ENCODE peak calls at places on chromosomes 4 and X, in eight cellular contexts. M, N, T, P, I, G, L and X are unnamed samples.

GRCh38 chr4:28842271-28842670 is 1877.9 kb upstream of the PCDH7 start:
- DNase-seq in M (no peak), I (no peak), T (no peak), L (no peak), G (no peak), N (no peak), P (no peak), X (no peak)

GRCh38 chr4:188025476-188025875 is 29.9 kb downstream of the ZFP42 start:
- DNase-seq in P (no peak), N (no peak), T (no peak), G (no peak), I (no peak), M (peak; percentile 61), L (no peak), X (no peak)

GRCh38 chr4:52100062-52100461 is 49.0 kb downstream of the SPATA18 start:
- DNase-seq in T (no peak), L (no peak), N (no peak), P (peak; percentile 88), G (no peak), I (no peak), M (no peak), X (no peak)

GRCh38 chr4:111512081-111512774 is 633.0 kb upstream of the FAM241A start:
- DNase-seq in T (no peak), G (no peak), N (no peak), I (no peak), L (no peak), M (no peak), P (peak; percentile 95), X (no peak)

GRCh38 chr4:159012381-159012780 is 90.5 kb upstream of the RAPGEF2 start:
- DNase-seq in P (peak; percentile 48), I (no peak), N (no peak), G (no peak), L (no peak), M (no peak), T (no peak), X (no peak)

GRCh38 chrX:125826080-125826479 is 340.0 kb downstream of the DCAF12L2 start:
- DNase-seq in G (no peak), I (no peak), L (no peak), T (no peak), M (no peak), N (no peak), P (no peak), X (no peak)

GRCh38 chr4:14110407-14110806 is 482.9 kb upstream of the BOD1L1 start:
- DNase-seq in L (no peak), M (no peak), N (no peak), P (peak; percentile 76), G (no peak), I (no peak), T (no peak), X (no peak)

GRCh38 chr4:118018381-118018780 is 15.9 kb upstream of the NDST3 start:
- DNase-seq in P (no peak), T (no peak), I (no peak), M (no peak), L (no peak), N (no peak), G (no peak), X (no peak)

GRCh38 chrX:96102997-96103396 is 581.6 kb upstream of the DIAPH2 start:
- DNase-seq in G (no peak), N (no peak), P (no peak), I (no peak), L (no peak), M (no peak), T (peak; percentile 22), X (no peak)

GRCh38 chr4:25810016-25810415 is 52.8 kb downstream of the SEL1L3 start:
- DNase-seq in G (no peak), L (no peak), I (no peak), P (no peak), M (no peak), T (no peak), N (no peak), X (no peak)

GRCh38 chr4:181688886-181689285 is 554.3 kb upstream of the TENM3 start:
- DNase-seq in T (no peak), N (no peak), P (peak; percentile 78), G (no peak), I (no peak), L (no peak), M (no peak), X (no peak)

GRCh38 chrX:108537005-108537404 is 97.4 kb downstream of the COL4A5 start:
- DNase-seq in L (no peak), T (no peak), M (peak; percentile 33), G (peak; percentile 21), I (no peak), N (peak; percentile 24), P (peak; percentile 19), X (no peak)

GRCh38 chr4:158134257-158134656 is 38.6 kb downstream of the GASK1B start:
- DNase-seq in G (no peak), P (no peak), I (no peak), T (no peak), M (no peak), L (no peak), N (no peak), X (no peak)

GRCh38 chr4:79413032-79413431 is 5.0 kb upstream of the GK2 start:
- DNase-seq in T (no peak), L (no peak), M (peak; percentile 87), N (no peak), I (no peak), P (no peak), G (no peak), X (no peak)

GRCh38 chr4:38135201-38135600 is 175.0 kb downstream of the PTTG2 start:
- DNase-seq in P (no peak), T (no peak), M (no peak), G (no peak), I (no peak), N (no peak), L (no peak), X (no peak)

GRCh38 chrX:46991664-46992063 is 79.4 kb downstream of the JADE3 start:
- DNase-seq in L (no peak), P (no peak), G (no peak), N (no peak), M (no peak), T (no peak), I (no peak), X (no peak)

GRCh38 chrX:2503591-2504500 is 3.1 kb upstream of the DHRSX start:
- DNase-seq in L (peak; percentile 21), G (no peak), T (no peak), I (no peak), M (no peak), P (no peak), N (no peak), X (no peak)

GRCh38 chr4:119290598-119290997 is 31.3 kb downstream of the FABP2 start:
- DNase-seq in G (no peak), M (no peak), N (no peak), I (no peak), L (no peak), P (no peak), T (no peak), X (no peak)

GRCh38 chr4:145735330-145735638 is 55.3 kb downstream of the C4orf51 start:
- DNase-seq in P (peak; percentile 99), T (no peak), I (peak; percentile 76), L (no peak), N (no peak), G (no peak), M (no peak), X (no peak)

GRCh38 chrX:134377537-134377936 is 82.4 kb upstream of the HPRT1 start:
- DNase-seq in G (peak; percentile 37), M (peak; percentile 30), I (no peak), L (no peak), N (no peak), P (peak; percentile 55), T (no peak), X (no peak)

GRCh38 chr4:109702950-109703663 is at the start of gene CASP6:
- DNase-seq in G (peak; percentile 87), M (peak; percentile 63), P (peak; percentile 71), L (peak; percentile 83), N (peak; percentile 81), T (peak; percentile 93), I (peak; percentile 68), X (peak; percentile 94)

GRCh38 chrX:38805294-38806053 is 4.2 kb downstream of the MID1IP1 start:
- DNase-seq in G (peak; percentile 53), P (peak; percentile 68), L (peak; percentile 53), M (peak; percentile 27), T (peak; percentile 83), N (peak; percentile 42), I (peak; percentile 39), X (peak; percentile 82)

GRCh38 chrX:24314019-24314635 is at the start of gene SUPT20HL2:
- DNase-seq in I (no peak), P (no peak), L (no peak), G (no peak), M (no peak), T (no peak), N (no peak), X (no peak)

GRCh38 chr4:107213880-107214279 is 177.8 kb upstream of the DKK2 start:
- DNase-seq in N (no peak), L (no peak), M (no peak), T (no peak), I (no peak), P (peak; percentile 51), G (no peak), X (no peak)

GRCh38 chr4:5707366-5708133 is 809 bp downstream of the EVC2 start:
- DNase-seq in G (no peak), I (no peak), M (no peak), P (no peak), L (no peak), T (no peak), N (no peak), X (no peak)

GRCh38 chr4:70133473-70133872 is 20.6 kb upstream of the PRR27 start:
- DNase-seq in P (no peak), M (no peak), T (no peak), L (no peak), G (no peak), N (no peak), I (no peak), X (no peak)

GRCh38 chrX:100417671-100418070 is 7.6 kb upstream of the PCDH19 start:
- DNase-seq in I (no peak), N (peak; percentile 30), G (no peak), P (no peak), M (no peak), L (no peak), T (no peak), X (no peak)

GRCh38 chr4:55791666-55792065 is 27.9 kb upstream of the EXOC1L start:
- DNase-seq in G (no peak), L (no peak), M (no peak), T (no peak), I (no peak), N (no peak), P (peak; percentile 1), X (no peak)

GRCh38 chr4:3802571-3803474 is 36.6 kb downstream of the ADRA2C start:
- DNase-seq in T (peak; percentile 18), M (no peak), N (no peak), L (no peak), P (no peak), G (no peak), I (no peak), X (peak; percentile 34)

GRCh38 chrX:24760601-24761000 is 66.9 kb downstream of the POLA1 start:
- DNase-seq in M (no peak), G (no peak), N (no peak), T (no peak), I (no peak), P (peak; percentile 85), L (no peak), X (no peak)

GRCh38 chr4:67892905-67893304 is 9.1 kb upstream of the TMPRSS11D start:
- DNase-seq in L (no peak), T (no peak), G (no peak), I (no peak), M (no peak), N (no peak), P (no peak), X (no peak)

GRCh38 chrX:37989304-37989703 is 17.0 kb upstream of the SYTL5 start:
- DNase-seq in M (no peak), T (no peak), P (no peak), N (no peak), I (no peak), G (no peak), L (no peak), X (no peak)

GRCh38 chr4:86549163-86549788 is 44.8 kb upstream of the PTPN13 start:
- DNase-seq in I (no peak), M (no peak), G (no peak), L (no peak), P (peak; percentile 46), T (no peak), N (no peak), X (no peak)

GRCh38 chr4:3322059-3322550 is 29.3 kb downstream of the RGS12 start:
- DNase-seq in N (no peak), T (peak; percentile 46), M (no peak), I (no peak), L (peak; percentile 41), G (no peak), P (peak; percentile 66), X (no peak)